ENCODE peak calls at places on chromosomes 3 and 15, in five cellular contexts. Q is SK-N-SH, C is K562, F is HCT116, P is GM12878. K is an unnamed sample.

GRCh38 chr3:111903067-111903511 is 44.0 kb downstream of the PHLDB2 start:
- DNase-seq in Q (no peak), C (no peak), F (peak), P (no peak), K (no peak)

GRCh38 chr3:17783426-17783825 is 41.0 kb upstream of the TBC1D5 start:
- DNase-seq in Q (no peak), C (no peak), F (no peak), P (no peak), K (no peak)

GRCh38 chr15:29322407-29322806 is 52.8 kb upstream of the NSMCE3 start:
- DNase-seq in Q (no peak), C (no peak), F (no peak), P (no peak), K (no peak)

GRCh38 chr15:96947830-96948229 is 617.3 kb downstream of the NR2F2 start:
- DNase-seq in Q (peak), C (no peak), F (no peak), P (no peak), K (no peak)

GRCh38 chr3:171876651-171877272 is 33.6 kb downstream of the TMEM212 start:
- DNase-seq in Q (no peak), C (no peak), F (no peak), P (no peak), K (no peak)

GRCh38 chr3:64150527-64151238 is 74.6 kb downstream of the PRICKLE2 start:
- DNase-seq in Q (peak), C (no peak), F (no peak), P (no peak), K (no peak)

GRCh38 chr3:72950801-72951200 is 45.8 kb upstream of the PPP4R2 start:
- DNase-seq in Q (no peak), C (no peak), F (no peak), P (no peak), K (no peak)

GRCh38 chr3:134857356-134857755 is 62.3 kb downstream of the EPHB1 start:
- DNase-seq in Q (no peak), C (no peak), F (no peak), P (no peak), K (no peak)

GRCh38 chr3:71436337-71436736 is 147.2 kb downstream of the FOXP1 start:
- DNase-seq in Q (no peak), C (no peak), F (no peak), P (no peak), K (no peak)

GRCh38 chr15:61184431-61184830 is 44.7 kb downstream of the RORA start:
- DNase-seq in Q (no peak), C (no peak), F (no peak), P (no peak), K (no peak)

GRCh38 chr15:85515212-85515611 is 134.8 kb downstream of the AKAP13 start:
- DNase-seq in Q (no peak), C (no peak), F (no peak), P (no peak), K (no peak)

GRCh38 chr3:127722104-127722784 is 49.5 kb downstream of the ABTB1 start:
- DNase-seq in Q (no peak), C (no peak), F (no peak), P (no peak), K (no peak)

GRCh38 chr15:43974852-43975251 is 148.1 kb downstream of the WDR76 start:
- DNase-seq in Q (no peak), C (no peak), F (no peak), P (peak), K (no peak)
- TF ChIP-seq REST in Q (no peak), C (no peak), F (no peak), P (no peak), K (no peak)

DNA sequence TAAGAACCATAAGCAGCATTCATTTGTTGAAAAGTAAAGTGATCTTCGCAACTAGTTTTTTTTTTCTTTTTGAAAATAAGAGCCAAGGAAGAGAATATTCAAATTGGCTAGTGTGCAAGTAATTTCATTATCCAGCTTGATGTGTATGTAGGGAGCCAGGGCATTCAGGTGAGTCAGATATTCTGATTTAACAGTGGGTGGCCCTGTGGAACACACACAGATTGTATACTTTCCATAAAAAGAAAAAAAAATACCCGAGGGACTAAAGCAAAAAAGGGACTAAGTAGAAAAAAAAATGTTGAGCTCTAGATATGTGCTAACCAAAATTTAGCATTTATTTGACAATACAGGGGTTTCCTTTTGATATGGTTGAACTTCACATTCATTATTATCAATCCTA is 96.9 kb upstream of the ROPN1 start:
- DNase-seq in Q (no peak), C (no peak), F (no peak), P (no peak), K (no peak)
- TF ChIP-seq SIN3A in Q (no peak), C (no peak), F (no peak), P (no peak), K (no peak)

GRCh38 chr15:34292591-34292990 is 45.0 kb downstream of the SLC12A6 start:
- DNase-seq in Q (no peak), C (no peak), F (no peak), P (no peak), K (no peak)
- TF ChIP-seq REST in Q (no peak), C (no peak), F (no peak), P (no peak), K (no peak)

DNA sequence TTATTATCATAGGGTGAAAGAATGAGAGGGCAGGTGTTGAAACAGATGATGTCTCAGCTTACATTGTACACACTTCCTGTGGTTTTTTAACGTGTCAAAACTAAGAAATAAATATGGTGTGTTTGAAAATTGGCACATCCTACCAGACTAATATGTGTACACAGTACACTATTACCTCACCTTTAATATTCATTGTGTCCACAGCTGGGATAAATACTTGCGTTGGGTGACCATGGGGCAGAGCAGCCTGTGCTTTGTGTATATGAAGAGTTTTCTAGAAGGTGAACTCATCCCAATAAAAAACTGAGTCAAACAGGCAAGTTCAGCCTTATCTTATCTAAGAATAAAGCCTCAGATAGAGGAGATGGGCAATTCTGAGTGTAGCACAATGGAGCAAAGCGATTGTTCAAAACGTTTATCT is 17.3 kb downstream of the SUCNR1 start:
- DNase-seq in Q (no peak), C (no peak), F (no peak), P (no peak), K (peak)
- TF ChIP-seq SIN3A in Q (no peak), C (no peak), F (no peak), P (no peak), K (no peak)

DNA sequence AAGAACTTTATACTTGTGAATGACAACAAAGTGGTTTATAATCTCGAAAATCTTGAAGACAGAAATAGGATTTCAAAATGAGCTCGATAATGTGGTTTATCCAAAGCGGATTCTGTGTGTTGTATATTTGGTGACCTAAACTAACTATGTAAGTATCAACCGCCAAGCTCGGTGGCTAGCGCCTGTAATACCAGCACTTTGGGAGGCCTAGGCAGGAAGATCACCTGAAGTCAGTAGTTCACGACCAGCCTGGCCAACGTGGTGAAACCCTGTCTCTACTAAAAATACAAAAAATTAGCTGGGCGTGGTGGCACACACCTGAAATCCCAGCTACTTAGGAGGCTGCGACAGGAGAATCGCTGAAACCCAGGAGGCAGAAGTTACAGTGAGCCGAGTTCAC is 2.2 kb downstream of the ATP13A3 start:
- DNase-seq in Q (no peak), C (no peak), F (no peak), P (no peak), K (no peak)
- TF ChIP-seq REST in Q (no peak), C (no peak), F (no peak), P (no peak), K (no peak)

GRCh38 chr3:51712020-51712385 is 5.1 kb downstream of the GRM2 start:
- DNase-seq in Q (peak), C (no peak), F (no peak), P (no peak), K (no peak)

GRCh38 chr3:51712511-51712931 is 5.7 kb downstream of the GRM2 start:
- DNase-seq in Q (peak), C (no peak), F (no peak), P (no peak), K (no peak)

GRCh38 chr3:51711352-51712019 is 4.6 kb downstream of the GRM2 start:
- DNase-seq in Q (peak), C (no peak), F (no peak), P (no peak), K (no peak)

GRCh38 chr3:51710631-51711351 is 3.9 kb downstream of the GRM2 start:
- DNase-seq in Q (peak), C (no peak), F (no peak), P (no peak), K (no peak)

GRCh38 chr3:51712963-51713362 is 6.1 kb downstream of the GRM2 start:
- DNase-seq in Q (no peak), C (no peak), F (no peak), P (no peak), K (no peak)
- TF ChIP-seq SIN3A in Q (no peak), C (no peak), F (no peak), P (no peak), K (no peak)

GRCh38 chr3:39164414-39164813 is 11.0 kb upstream of the CSRNP1 start:
- DNase-seq in Q (no peak), C (no peak), F (no peak), P (no peak), K (no peak)
- TF ChIP-seq REST in Q (no peak), C (no peak), F (no peak), P (no peak), K (no peak)

GRCh38 chr3:16707260-16707659 is 102.0 kb upstream of the DAZL start:
- DNase-seq in Q (no peak), C (no peak), F (no peak), P (no peak), K (no peak)
- TF ChIP-seq SIN3A in Q (no peak), C (no peak), F (no peak), P (no peak), K (no peak)

DNA sequence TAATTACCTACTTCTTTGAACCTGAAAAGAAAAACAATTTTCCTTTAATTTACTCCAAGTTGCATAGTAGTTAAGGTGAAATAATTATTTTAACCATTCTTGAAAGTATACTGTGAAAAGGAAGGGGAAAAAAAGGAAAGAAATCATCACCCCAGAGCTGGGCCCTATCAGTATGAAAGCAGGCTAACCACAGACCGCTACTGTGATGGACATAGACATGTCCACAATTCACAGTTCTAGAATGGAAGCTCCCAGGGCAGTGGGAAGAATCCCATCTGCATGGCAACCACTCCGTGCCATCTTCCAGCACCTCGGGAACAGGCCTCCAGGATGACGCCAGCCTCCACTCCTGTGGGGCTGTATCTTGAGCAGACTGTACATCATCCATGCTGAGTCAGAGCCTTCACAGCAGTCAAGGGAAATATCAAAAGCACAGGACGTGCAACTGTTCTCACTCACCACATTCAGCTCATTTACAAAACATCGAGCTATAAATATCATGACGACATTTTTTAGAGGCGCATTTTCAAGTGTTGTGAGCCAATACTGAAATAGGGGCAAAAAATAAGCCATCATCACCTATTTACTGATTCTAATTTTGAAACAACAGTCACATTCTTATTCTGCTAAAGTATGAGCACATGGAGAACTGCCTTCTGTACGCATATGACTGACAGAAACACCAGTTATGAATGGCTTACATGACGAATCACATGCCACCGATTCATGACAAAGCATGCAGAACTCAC is 119.7 kb downstream of the SNRK start:
- DNase-seq in Q (no peak), C (no peak), F (no peak), P (no peak), K (no peak)
- TF ChIP-seq REST in Q (no peak), C (no peak), F (no peak), P (no peak), K (no peak)

K was measured in Panc1.